ENCODE peak calls at places on chromosomes 13 and 19, in six cellular contexts. E, I, C, B, S and R are unnamed samples.

GRCh38 chr13:98875146-98875729 is 102.6 kb downstream of the DOCK9 start:
- DNase-seq in E (no peak), I (no peak), C (no peak), B (no peak), S (no peak), R (no peak)

GRCh38 chr19:10687518-10688288 is 13.5 kb upstream of the QTRT1 start:
- DNase-seq in E (no peak), I (no peak), C (no peak), B (no peak), S (no peak), R (no peak)

GRCh38 chr19:45638930-45639729 is at the start of gene EML2:
- DNase-seq in E (peak; percentile 41), I (peak; percentile 47), C (peak; percentile 51), B (peak; percentile 56), S (peak; percentile 47), R (no peak)

GRCh38 chr13:85597790-85598500 is 201.3 kb downstream of the SLITRK6 start:
- DNase-seq in E (peak; percentile 11), I (no peak), C (no peak), B (no peak), S (no peak), R (no peak)

GRCh38 chr19:11401808-11402543 is 17.1 kb downstream of the RGL3 start:
- DNase-seq in E (no peak), I (no peak), C (no peak), B (no peak), S (no peak), R (no peak)

GRCh38 chr13:47623862-47624261 is 377.2 kb downstream of the SUCLA2 start:
- DNase-seq in E (no peak), I (no peak), C (no peak), B (no peak), S (no peak), R (no peak)

GRCh38 chr19:11025997-11026396 is 63.3 kb upstream of the LDLR start:
- DNase-seq in E (no peak), I (no peak), C (no peak), B (no peak), S (no peak), R (no peak)

GRCh38 chr13:110291286-110291685 is 15.7 kb downstream of the COL4A1 start:
- DNase-seq in E (no peak), I (no peak), C (no peak), B (no peak), S (no peak), R (no peak)

GRCh38 chr19:42440357-42441046 is 2.2 kb downstream of the CXCL17 start:
- DNase-seq in E (peak; percentile 52), I (peak; percentile 79), C (peak; percentile 76), B (peak; percentile 68), S (peak; percentile 38), R (peak; percentile 67)

GRCh38 chr19:1214862-1215731 is 9.5 kb downstream of the STK11 start:
- DNase-seq in E (peak; percentile 96), I (no peak), C (no peak), B (no peak), S (no peak), R (no peak)

GRCh38 chr13:49315036-49315565 is 67.4 kb downstream of the CDADC1 start:
- DNase-seq in E (peak; percentile 46), I (no peak), C (no peak), B (no peak), S (no peak), R (no peak)

GRCh38 chr13:93736111-93736510 is 509.5 kb downstream of the GPC6 start:
- DNase-seq in E (no peak), I (no peak), C (no peak), B (no peak), S (no peak), R (no peak)

GRCh38 chr13:93045836-93046235 is 180.8 kb upstream of the GPC6 start:
- DNase-seq in E (no peak), I (no peak), C (no peak), B (no peak), S (no peak), R (no peak)

GRCh38 chr13:106230450-106230849 is 305.0 kb downstream of the EFNB2 start:
- DNase-seq in E (peak; percentile 31), I (no peak), C (no peak), B (no peak), S (no peak), R (no peak)

GRCh38 chr13:32134241-32134801 is 102.7 kb downstream of the FRY start:
- DNase-seq in E (peak; percentile 55), I (no peak), C (no peak), B (no peak), S (no peak), R (no peak)

GRCh38 chr19:8261347-8261746 is 46.8 kb downstream of the CD320 start:
- DNase-seq in E (no peak), I (no peak), C (no peak), B (no peak), S (no peak), R (no peak)

GRCh38 chr19:45496349-45496953 is 396 bp downstream of the RTN2 start:
- DNase-seq in E (no peak), I (no peak), C (peak; percentile 57), B (peak; percentile 38), S (no peak), R (no peak)

GRCh38 chr13:30696278-30697176 is 38.8 kb upstream of the ALOX5AP start:
- DNase-seq in E (peak; percentile 62), I (no peak), C (no peak), B (no peak), S (no peak), R (no peak)

GRCh38 chr13:76293751-76294150 is 592.5 kb downstream of the KCTD12 start:
- DNase-seq in E (no peak), I (no peak), C (no peak), B (no peak), S (no peak), R (no peak)

GRCh38 chr19:11024259-11024658 is 63.4 kb downstream of the SMARCA4 start:
- DNase-seq in E (peak; percentile 7), I (no peak), C (no peak), B (no peak), S (no peak), R (no peak)

GRCh38 chr13:39148513-39148961 is 110.3 kb downstream of the NHLRC3 start:
- DNase-seq in E (peak; percentile 80), I (no peak), C (no peak), B (no peak), S (peak; percentile 90), R (peak; percentile 47)

GRCh38 chr13:30809787-30810186 is 74.4 kb downstream of the ALOX5AP start:
- DNase-seq in E (no peak), I (no peak), C (no peak), B (no peak), S (no peak), R (no peak)

GRCh38 chr19:18633321-18633720 is 3.5 kb upstream of the KLHL26 start:
- DNase-seq in E (no peak), I (no peak), C (no peak), B (no peak), S (peak; percentile 11), R (no peak)